ENCODE peak calls at places on chromosome 13, in five cellular contexts. One of them, this sample, is unnamed.

GRCh38 chr13:99174533-99175100 is 26.0 kb upstream of the UBAC2 start:
- DNase-seq in OCI-LY7: no peak
- DNase-seq in MM.1S: no peak
- DNase-seq in neural progenitor cell: no peak
- DNase-seq in GM23338: no peak
- DNase-seq in this sample: no peak

GRCh38 chr13:83503424-83503823 is 378.9 kb downstream of the SLITRK1 start:
- DNase-seq in OCI-LY7: no peak
- DNase-seq in MM.1S: no peak
- DNase-seq in neural progenitor cell: no peak
- DNase-seq in GM23338: no peak
- DNase-seq in this sample: peak; percentile 72

GRCh38 chr13:24287748-24288287 is 21.6 kb upstream of the C1QTNF9 start:
- DNase-seq in OCI-LY7: no peak
- DNase-seq in MM.1S: no peak
- DNase-seq in neural progenitor cell: no peak
- DNase-seq in GM23338: no peak
- DNase-seq in this sample: no peak

GRCh38 chr13:27104606-27105005 is 67.0 kb downstream of the USP12 start:
- DNase-seq in OCI-LY7: no peak
- DNase-seq in MM.1S: no peak
- DNase-seq in neural progenitor cell: no peak
- DNase-seq in GM23338: no peak
- DNase-seq in this sample: no peak

GRCh38 chr13:99078014-99078771 is 100.3 kb upstream of the DOCK9 start:
- DNase-seq in OCI-LY7: no peak
- DNase-seq in MM.1S: no peak
- DNase-seq in neural progenitor cell: no peak
- DNase-seq in GM23338: no peak
- DNase-seq in this sample: no peak

GRCh38 chr13:35714096-35714495 is 237.6 kb upstream of the MAB21L1 start:
- DNase-seq in OCI-LY7: no peak
- DNase-seq in MM.1S: no peak
- DNase-seq in neural progenitor cell: peak; percentile 52
- DNase-seq in GM23338: no peak
- DNase-seq in this sample: no peak

GRCh38 chr13:94173312-94173854 is 306.1 kb downstream of the DCT start:
- DNase-seq in OCI-LY7: no peak
- DNase-seq in MM.1S: no peak
- DNase-seq in neural progenitor cell: no peak
- DNase-seq in GM23338: no peak
- DNase-seq in this sample: no peak

GRCh38 chr13:50334944-50335343 is 319.7 kb downstream of the KCNRG start:
- DNase-seq in OCI-LY7: no peak
- DNase-seq in MM.1S: no peak
- DNase-seq in neural progenitor cell: peak; percentile 42
- DNase-seq in GM23338: no peak
- DNase-seq in this sample: no peak

GRCh38 chr13:93875527-93875926 is 604.0 kb downstream of the DCT start:
- DNase-seq in OCI-LY7: no peak
- DNase-seq in MM.1S: no peak
- DNase-seq in neural progenitor cell: no peak
- DNase-seq in GM23338: no peak
- DNase-seq in this sample: peak; percentile 59

GRCh38 chr13:71587193-71587592 is 279.8 kb downstream of the DACH1 start:
- DNase-seq in OCI-LY7: no peak
- DNase-seq in MM.1S: no peak
- DNase-seq in neural progenitor cell: no peak
- DNase-seq in GM23338: no peak
- DNase-seq in this sample: no peak

GRCh38 chr13:78228940-78229339 is 310.3 kb upstream of the EDNRB start:
- DNase-seq in OCI-LY7: no peak
- DNase-seq in MM.1S: no peak
- DNase-seq in neural progenitor cell: no peak
- DNase-seq in GM23338: no peak
- DNase-seq in this sample: no peak

GRCh38 chr13:26584713-26585112 is 27.2 kb downstream of the WASF3 start:
- DNase-seq in OCI-LY7: no peak
- DNase-seq in MM.1S: no peak
- DNase-seq in neural progenitor cell: no peak
- DNase-seq in GM23338: no peak
- DNase-seq in this sample: peak; percentile 18

GRCh38 chr13:44801990-44802389 is 187.3 kb downstream of the NUFIP1 start:
- DNase-seq in OCI-LY7: no peak
- DNase-seq in MM.1S: no peak
- DNase-seq in neural progenitor cell: no peak
- DNase-seq in GM23338: no peak
- DNase-seq in this sample: peak; percentile 76

GRCh38 chr13:111506621-111507020 is 186.2 kb downstream of the TEX29 start:
- DNase-seq in OCI-LY7: no peak
- DNase-seq in MM.1S: no peak
- DNase-seq in neural progenitor cell: no peak
- DNase-seq in GM23338: no peak
- DNase-seq in this sample: no peak

GRCh38 chr13:111216166-111216960 is 101.3 kb downstream of the ARHGEF7 start:
- DNase-seq in OCI-LY7: peak; percentile 47
- DNase-seq in MM.1S: no peak
- DNase-seq in neural progenitor cell: peak; percentile 76
- DNase-seq in GM23338: peak; percentile 64
- DNase-seq in this sample: peak; percentile 18

GRCh38 chr13:108102771-108103170 is 112.6 kb downstream of the LIG4 start:
- DNase-seq in OCI-LY7: no peak
- DNase-seq in MM.1S: no peak
- DNase-seq in neural progenitor cell: no peak
- DNase-seq in GM23338: no peak
- DNase-seq in this sample: peak; percentile 57

GRCh38 chr13:102873653-102874052 is 27.8 kb downstream of the ERCC5 start:
- DNase-seq in OCI-LY7: no peak
- DNase-seq in MM.1S: no peak
- DNase-seq in neural progenitor cell: no peak
- DNase-seq in GM23338: no peak
- DNase-seq in this sample: peak; percentile 46

GRCh38 chr13:50248537-50249521 is 233.6 kb downstream of the KCNRG start:
- DNase-seq in OCI-LY7: peak; percentile 60
- DNase-seq in MM.1S: no peak
- DNase-seq in neural progenitor cell: no peak
- DNase-seq in GM23338: peak; percentile 30
- DNase-seq in this sample: no peak

GRCh38 chr13:110394371-110394841 is 87.3 kb downstream of the COL4A2 start:
- DNase-seq in OCI-LY7: no peak
- DNase-seq in MM.1S: no peak
- DNase-seq in neural progenitor cell: no peak
- DNase-seq in GM23338: no peak
- DNase-seq in this sample: no peak

GRCh38 chr13:44934724-44935123 is 54.5 kb downstream of the NUFIP1 start:
- DNase-seq in OCI-LY7: no peak
- DNase-seq in MM.1S: no peak
- DNase-seq in neural progenitor cell: no peak
- DNase-seq in GM23338: no peak
- DNase-seq in this sample: peak; percentile 62

GRCh38 chr13:111204438-111205177 is 89.5 kb downstream of the ARHGEF7 start:
- DNase-seq in OCI-LY7: no peak
- DNase-seq in MM.1S: no peak
- DNase-seq in neural progenitor cell: peak; percentile 63
- DNase-seq in GM23338: peak; percentile 73
- DNase-seq in this sample: no peak

GRCh38 chr13:57136093-57136492 is 4.6 kb upstream of the PRR20A start:
- DNase-seq in OCI-LY7: no peak
- DNase-seq in MM.1S: no peak
- DNase-seq in neural progenitor cell: no peak
- DNase-seq in GM23338: no peak
- DNase-seq in this sample: no peak

GRCh38 chr13:113975416-113975815 is 1.5 kb upstream of the C13orf46 start:
- DNase-seq in OCI-LY7: no peak
- DNase-seq in MM.1S: no peak
- DNase-seq in neural progenitor cell: no peak
- DNase-seq in GM23338: no peak
- DNase-seq in this sample: no peak

GRCh38 chr13:62482351-62482750 is 1066.7 kb upstream of the PCDH20 start:
- DNase-seq in OCI-LY7: no peak
- DNase-seq in MM.1S: no peak
- DNase-seq in neural progenitor cell: no peak
- DNase-seq in GM23338: no peak
- DNase-seq in this sample: peak; percentile 15

GRCh38 chr13:108368240-108368898 is 98.9 kb downstream of the TNFSF13B start:
- DNase-seq in OCI-LY7: no peak
- DNase-seq in MM.1S: no peak
- DNase-seq in neural progenitor cell: no peak
- DNase-seq in GM23338: no peak
- DNase-seq in this sample: no peak

GRCh38 chr13:43830481-43830873 is 43.7 kb upstream of the ENOX1 start:
- DNase-seq in OCI-LY7: no peak
- DNase-seq in MM.1S: no peak
- DNase-seq in neural progenitor cell: no peak
- DNase-seq in GM23338: no peak
- DNase-seq in this sample: peak; percentile 11

GRCh38 chr13:39263033-39263432 is 224.8 kb downstream of the NHLRC3 start:
- DNase-seq in OCI-LY7: peak; percentile 44
- DNase-seq in MM.1S: peak; percentile 21
- DNase-seq in neural progenitor cell: peak; percentile 49
- DNase-seq in GM23338: peak; percentile 72
- DNase-seq in this sample: peak; percentile 65

GRCh38 chr13:97502691-97503090 is 68.7 kb downstream of the RAP2A start:
- DNase-seq in OCI-LY7: no peak
- DNase-seq in MM.1S: no peak
- DNase-seq in neural progenitor cell: no peak
- DNase-seq in GM23338: no peak
- DNase-seq in this sample: no peak

GRCh38 chr13:31538067-31539042 is 201.0 kb upstream of the RXFP2 start:
- DNase-seq in OCI-LY7: no peak
- DNase-seq in MM.1S: no peak
- DNase-seq in neural progenitor cell: peak; percentile 59
- DNase-seq in GM23338: peak; percentile 70
- DNase-seq in this sample: peak; percentile 59

GRCh38 chr13:109533350-109533749 is 253.0 kb downstream of the IRS2 start:
- DNase-seq in OCI-LY7: no peak
- DNase-seq in MM.1S: no peak
- DNase-seq in neural progenitor cell: no peak
- DNase-seq in GM23338: no peak
- DNase-seq in this sample: no peak

GRCh38 chr13:106507560-106508274 is 27.7 kb downstream of the EFNB2 start:
- DNase-seq in OCI-LY7: no peak
- DNase-seq in MM.1S: no peak
- DNase-seq in neural progenitor cell: peak; percentile 24
- DNase-seq in GM23338: peak; percentile 48
- DNase-seq in this sample: peak; percentile 75

GRCh38 chr13:83178008-83178407 is 704.3 kb downstream of the SLITRK1 start:
- DNase-seq in OCI-LY7: no peak
- DNase-seq in MM.1S: no peak
- DNase-seq in neural progenitor cell: no peak
- DNase-seq in GM23338: no peak
- DNase-seq in this sample: peak; percentile 15

GRCh38 chr13:29884671-29885424 is 34.4 kb upstream of the UBL3 start:
- DNase-seq in OCI-LY7: no peak
- DNase-seq in MM.1S: no peak
- DNase-seq in neural progenitor cell: peak; percentile 78
- DNase-seq in GM23338: peak; percentile 75
- DNase-seq in this sample: no peak

GRCh38 chr13:35781661-35782060 is 305.2 kb upstream of the MAB21L1 start:
- DNase-seq in OCI-LY7: no peak
- DNase-seq in MM.1S: no peak
- DNase-seq in neural progenitor cell: no peak
- DNase-seq in GM23338: no peak
- DNase-seq in this sample: no peak

GRCh38 chr13:97977376-97977705 is 23.9 kb downstream of the IPO5 start:
- DNase-seq in OCI-LY7: no peak
- DNase-seq in MM.1S: no peak
- DNase-seq in neural progenitor cell: no peak
- DNase-seq in GM23338: no peak
- DNase-seq in this sample: peak; percentile 4

GRCh38 chr13:99220199-99220931 is 19.7 kb downstream of the UBAC2 start:
- DNase-seq in OCI-LY7: no peak
- DNase-seq in MM.1S: no peak
- DNase-seq in neural progenitor cell: no peak
- DNase-seq in GM23338: no peak
- DNase-seq in this sample: no peak

GRCh38 chr13:22014469-22014868 is 343.6 kb downstream of the FGF9 start:
- DNase-seq in OCI-LY7: no peak
- DNase-seq in MM.1S: no peak
- DNase-seq in neural progenitor cell: no peak
- DNase-seq in GM23338: no peak
- DNase-seq in this sample: peak; percentile 20

GRCh38 chr13:44437356-44438233 is 64.0 kb downstream of the SERP2 start:
- DNase-seq in OCI-LY7: peak; percentile 70
- DNase-seq in MM.1S: peak; percentile 39
- DNase-seq in neural progenitor cell: peak; percentile 47
- DNase-seq in GM23338: peak; percentile 78
- DNase-seq in this sample: peak; percentile 75

GRCh38 chr13:92175330-92175729 is 776.9 kb downstream of the GPC5 start:
- DNase-seq in OCI-LY7: peak; percentile 51
- DNase-seq in MM.1S: peak; percentile 74
- DNase-seq in neural progenitor cell: peak; percentile 65
- DNase-seq in GM23338: peak; percentile 67
- DNase-seq in this sample: peak; percentile 43
- TF ChIP-seq EZH2phosphoT487 in OCI-LY7: no peak
- TF ChIP-seq EZH2phosphoT487 in MM.1S: no peak
- TF ChIP-seq EZH2phosphoT487 in neural progenitor cell: no peak
- TF ChIP-seq EZH2phosphoT487 in GM23338: no peak
- TF ChIP-seq EZH2phosphoT487 in this sample: no peak

GRCh38 chr13:28822161-28822560 is 2.0 kb downstream of the MTUS2 start:
- DNase-seq in OCI-LY7: no peak
- DNase-seq in MM.1S: no peak
- DNase-seq in neural progenitor cell: no peak
- DNase-seq in GM23338: no peak
- DNase-seq in this sample: no peak
- H3K4me3 ChIP-seq in OCI-LY7: no peak overlapping the region
- H3K4me3 ChIP-seq in MM.1S: no peak overlapping the region
- H3K4me3 ChIP-seq in neural progenitor cell: no peak overlapping the region
- H3K4me3 ChIP-seq in GM23338: no peak overlapping the region
- H3K4me3 ChIP-seq in this sample: no peak overlapping the region

DNA sequence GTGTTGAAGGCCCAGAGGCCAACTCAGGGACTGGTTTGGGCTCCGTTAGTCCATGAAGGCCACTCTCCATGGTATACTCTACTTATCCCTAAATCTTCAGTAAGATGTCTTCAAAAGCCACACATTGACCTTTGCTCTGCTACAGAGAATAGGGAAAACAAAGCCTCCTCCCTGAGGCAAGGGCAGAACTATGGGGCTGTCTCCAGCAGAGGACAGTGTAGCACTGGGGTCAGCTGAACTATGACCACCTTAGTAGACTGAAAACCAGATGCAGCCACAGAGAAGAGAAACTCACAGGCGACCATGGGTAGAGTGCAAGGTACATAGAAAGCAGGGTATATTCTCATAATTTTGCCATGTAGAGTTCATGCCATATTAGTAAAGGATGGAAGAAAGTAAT is 587.4 kb downstream of the LMO7 start:
- DNase-seq in OCI-LY7: no peak
- DNase-seq in MM.1S: no peak
- DNase-seq in neural progenitor cell: peak; percentile 21
- DNase-seq in GM23338: peak; percentile 18
- DNase-seq in this sample: no peak
- TF ChIP-seq CTCF in OCI-LY7: peak; percentile 11
- TF ChIP-seq CTCF in MM.1S: no peak
- TF ChIP-seq CTCF in neural progenitor cell: peak; percentile 44
- TF ChIP-seq CTCF in GM23338: peak; percentile 64
- TF ChIP-seq CTCF in this sample: no peak

GRCh38 chr13:104140557-104140956 is 1074.3 kb upstream of the SLC10A2 start:
- DNase-seq in OCI-LY7: no peak
- DNase-seq in MM.1S: no peak
- DNase-seq in neural progenitor cell: no peak
- DNase-seq in GM23338: no peak
- DNase-seq in this sample: peak; percentile 55
- TF ChIP-seq EZH2phosphoT487 in OCI-LY7: no peak
- TF ChIP-seq EZH2phosphoT487 in MM.1S: no peak
- TF ChIP-seq EZH2phosphoT487 in neural progenitor cell: no peak
- TF ChIP-seq EZH2phosphoT487 in GM23338: no peak
- TF ChIP-seq EZH2phosphoT487 in this sample: no peak

This sample was measured in PC-3.